ENCODE peak calls at places on chromosomes 12 and 14, in ten cellular contexts. C is transverse colon, Q is HepG2, O is breast epithelium, F is upper lobe of left lung, W is HCT116, K is sigmoid colon, B is vagina, L is H1, U is spleen. G is an unnamed sample.

GRCh38 chr12:32171211-32171610 is 64.6 kb downstream of the BICD1 start:
- DNase-seq in C (no peak), Q (no peak), O (no peak), F (no peak), W (no peak), K (no peak), B (no peak), L (no peak), U (no peak), G (no peak)

GRCh38 chr14:48670939-48671338 is 915.2 kb downstream of the RPS29 start:
- DNase-seq in C (no peak), Q (no peak), O (no peak), F (peak), W (no peak), K (no peak), B (no peak), L (no peak), U (no peak), G (no peak)

GRCh38 chr14:96267336-96267735 is 11.3 kb downstream of the BDKRB1 start:
- DNase-seq in C (no peak), Q (no peak), O (peak), F (no peak), W (no peak), K (peak), B (no peak), L (no peak), U (no peak), G (no peak)

GRCh38 chr14:104437703-104438102 is 141.9 kb upstream of the C14orf180 start:
- DNase-seq in C (no peak), Q (no peak), O (no peak), F (no peak), W (no peak), K (no peak), B (no peak), L (no peak), U (peak), G (no peak)

GRCh38 chr12:117872521-117873169 is 96.1 kb downstream of the KSR2 start:
- DNase-seq in C (no peak), Q (no peak), O (no peak), F (no peak), W (no peak), K (no peak), B (no peak), L (no peak), U (no peak), G (no peak)

GRCh38 chr14:54182419-54183040 is 214.3 kb upstream of the CDKN3 start:
- DNase-seq in C (no peak), Q (peak), O (no peak), F (no peak), W (no peak), K (no peak), B (no peak), L (no peak), U (no peak), G (no peak)

GRCh38 chr14:102927878-102928411 is 5.5 kb downstream of the AMN start:
- DNase-seq in C (peak), Q (no peak), O (no peak), F (no peak), W (no peak), K (no peak), B (no peak), L (no peak), U (no peak), G (no peak)

GRCh38 chr12:3097836-3098235 is 20.7 kb downstream of the TSPAN9 start:
- DNase-seq in C (no peak), Q (peak), O (no peak), F (no peak), W (no peak), K (no peak), B (no peak), L (no peak), U (no peak), G (no peak)

GRCh38 chr12:75571204-75571603 is 59.8 kb upstream of the KRR1 start:
- DNase-seq in C (no peak), Q (peak), O (no peak), F (no peak), W (no peak), K (no peak), B (no peak), L (no peak), U (no peak), G (no peak)

GRCh38 chr14:92737206-92737605 is 11.2 kb downstream of the LGMN start:
- DNase-seq in C (no peak), Q (no peak), O (no peak), F (no peak), W (no peak), K (no peak), B (no peak), L (no peak), U (no peak), G (no peak)

GRCh38 chr14:26872930-26873470 is 275.2 kb upstream of the NOVA1 start:
- DNase-seq in C (no peak), Q (no peak), O (no peak), F (no peak), W (no peak), K (no peak), B (no peak), L (no peak), U (no peak), G (no peak)

GRCh38 chr14:56309198-56309597 is 191.0 kb downstream of the PELI2 start:
- DNase-seq in C (no peak), Q (no peak), O (no peak), F (no peak), W (no peak), K (no peak), B (no peak), L (no peak), U (no peak), G (no peak)

GRCh38 chr14:52351561-52352491 is 37.7 kb downstream of the PTGER2 start:
- DNase-seq in C (no peak), Q (no peak), O (no peak), F (no peak), W (no peak), K (no peak), B (no peak), L (no peak), U (no peak), G (no peak)

GRCh38 chr14:64800000-64800399 is 79.7 kb downstream of the SPTB start:
- DNase-seq in C (peak), Q (peak), O (no peak), F (no peak), W (peak), K (no peak), B (no peak), L (no peak), U (no peak), G (no peak)

DNA sequence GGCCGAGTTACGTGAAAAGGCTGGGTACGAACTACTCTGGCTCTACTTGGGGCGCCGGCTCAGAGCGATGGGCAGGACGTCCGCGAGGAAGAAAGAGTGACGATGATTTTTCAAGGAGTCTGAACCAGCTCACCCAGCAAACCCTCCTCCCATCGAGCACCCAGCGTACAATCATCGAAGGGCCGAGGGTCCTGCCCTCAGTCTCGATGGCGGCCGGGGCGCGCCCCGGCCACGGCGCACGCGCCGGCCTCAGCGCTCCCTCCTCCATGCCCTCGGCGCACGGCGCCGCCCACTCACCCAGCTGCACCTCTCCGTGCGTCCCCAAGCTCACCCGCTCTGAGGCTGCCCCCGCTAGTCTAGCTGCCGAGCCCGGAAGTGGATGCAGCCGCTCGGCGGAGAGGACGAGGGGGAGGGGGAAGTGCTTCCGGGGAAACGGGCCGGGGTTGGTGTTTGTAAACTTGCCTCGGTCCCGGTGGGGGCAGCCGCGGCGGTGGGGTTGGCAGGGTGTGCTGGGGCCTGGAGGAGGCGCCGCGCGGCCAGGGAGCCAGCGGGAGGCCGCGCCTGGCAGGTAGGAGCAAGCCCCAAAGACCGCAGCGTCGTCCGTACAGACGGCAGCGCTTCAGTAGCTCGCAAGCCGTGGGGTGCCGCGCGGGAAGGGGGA is at the start of the genes CSAD and ZNF740:
- DNase-seq in C (peak), Q (peak), O (peak), F (peak), W (peak), K (peak), B (no peak), L (peak), U (peak), G (peak)
- TF ChIP-seq POLR2A in C (peak), Q (peak), O (peak), F (peak), W (no peak), K (peak), B (no peak), L (no peak), U (peak), G (peak)

GRCh38 chr12:19885092-19885813 is 446.0 kb downstream of the AEBP2 start:
- DNase-seq in C (no peak), Q (no peak), O (no peak), F (no peak), W (no peak), K (no peak), B (no peak), L (no peak), U (no peak), G (no peak)
- TF ChIP-seq POLR2AphosphoS5 in C (no peak), Q (no peak), O (no peak), F (no peak), W (no peak), K (peak), B (peak), L (no peak), U (no peak), G (no peak)

GRCh38 chr12:130875193-130875592 is 3.3 kb downstream of the RAN start:
- DNase-seq in C (no peak), Q (no peak), O (no peak), F (no peak), W (no peak), K (no peak), B (no peak), L (no peak), U (peak), G (no peak)

GRCh38 chr12:130873106-130873795 is 1.4 kb downstream of the RAN start:
- DNase-seq in C (no peak), Q (no peak), O (no peak), F (no peak), W (no peak), K (no peak), B (no peak), L (no peak), U (no peak), G (no peak)

GRCh38 chr12:130874696-130875095 is 2.8 kb downstream of the RAN start:
- DNase-seq in C (no peak), Q (no peak), O (no peak), F (no peak), W (no peak), K (no peak), B (no peak), L (no peak), U (no peak), G (no peak)

GRCh38 chr12:130872179-130873096 is 572 bp downstream of the RAN start:
- DNase-seq in C (peak), Q (no peak), O (peak), F (peak), W (no peak), K (peak), B (no peak), L (no peak), U (peak), G (no peak)

GRCh38 chr12:130873825-130874224 is 2.0 kb downstream of the RAN start:
- DNase-seq in C (no peak), Q (no peak), O (no peak), F (no peak), W (no peak), K (no peak), B (no peak), L (no peak), U (no peak), G (no peak)
- H3K4me3 ChIP-seq in C (no peak), Q (no peak), O (no peak), F (no peak), W (no peak), K (no peak), B (no peak), L (no peak), U (no peak), G (no peak)

DNA sequence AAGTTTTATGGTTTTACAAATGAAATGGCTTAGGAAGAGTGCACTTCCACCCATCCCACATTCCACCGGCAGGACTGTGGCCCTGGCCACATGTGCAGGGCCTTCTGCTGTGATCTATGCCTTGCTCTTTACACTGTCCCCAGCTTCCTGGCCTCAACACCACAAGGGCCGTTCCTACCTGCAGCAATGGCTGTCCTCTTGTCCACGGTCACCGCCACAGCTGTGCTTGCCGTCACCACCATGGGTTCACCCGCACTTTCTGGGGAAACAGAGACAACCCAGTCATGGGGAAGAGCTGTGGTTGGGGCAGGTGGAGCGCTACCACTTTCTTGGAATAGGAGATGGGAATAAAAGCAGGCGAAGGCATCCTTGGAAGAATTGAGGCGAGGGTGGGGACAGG is 20.2 kb downstream of the LRTM2 start:
- DNase-seq in C (no peak), Q (no peak), O (no peak), F (no peak), W (no peak), K (peak), B (no peak), L (no peak), U (peak), G (no peak)
- TF ChIP-seq POLR2A in C (no peak), Q (no peak), O (no peak), F (no peak), W (no peak), K (no peak), B (no peak), L (no peak), U (no peak), G (no peak)

G was measured in esophagus muscularis mucosa.